ENCODE peak calls at places on chromosomes 6 and 20, in four cellular contexts. One of them, this sample, is unnamed.

GRCh38 chr6:148905111-148905870 is 158.5 kb downstream of the UST start:
- DNase-seq in H4: no peak
- DNase-seq in sciatic nerve: no peak
- DNase-seq in T follicular helper cell: no peak
- DNase-seq in this sample: no peak

GRCh38 chr6:151388997-151389639 is 2.2 kb downstream of the ZBTB2 start:
- DNase-seq in H4: no peak
- DNase-seq in T follicular helper cell: no peak
- DNase-seq in sciatic nerve: no peak
- DNase-seq in this sample: no peak

GRCh38 chr6:22024973-22025467 is 271.8 kb downstream of the PRL start:
- DNase-seq in H4: no peak
- DNase-seq in sciatic nerve: no peak
- DNase-seq in T follicular helper cell: no peak
- DNase-seq in this sample: no peak

GRCh38 chr6:39841291-39841690 is 49.1 kb downstream of the DAAM2 start:
- DNase-seq in H4: no peak
- DNase-seq in T follicular helper cell: no peak
- DNase-seq in sciatic nerve: no peak
- DNase-seq in this sample: no peak

GRCh38 chr20:353166-353565 is 6.3 kb downstream of the NRSN2 start:
- DNase-seq in H4: no peak
- DNase-seq in T follicular helper cell: no peak
- DNase-seq in sciatic nerve: no peak
- DNase-seq in this sample: no peak

GRCh38 chr6:20838113-20838512 is 303.9 kb downstream of the CDKAL1 start:
- DNase-seq in T follicular helper cell: no peak
- DNase-seq in sciatic nerve: no peak
- DNase-seq in H4: no peak
- DNase-seq in this sample: no peak

GRCh38 chr20:4607287-4607713 is 114.4 kb upstream of the PRND start:
- DNase-seq in sciatic nerve: no peak
- DNase-seq in H4: peak; percentile 54
- DNase-seq in T follicular helper cell: peak; percentile 34
- DNase-seq in this sample: no peak

GRCh38 chr20:11905460-11906150 is 12.1 kb upstream of the BTBD3 start:
- DNase-seq in sciatic nerve: no peak
- DNase-seq in T follicular helper cell: no peak
- DNase-seq in H4: no peak
- DNase-seq in this sample: no peak

GRCh38 chr6:42448391-42448790 is 3.3 kb downstream of the TRERF1 start:
- DNase-seq in H4: no peak
- DNase-seq in sciatic nerve: no peak
- DNase-seq in T follicular helper cell: no peak
- DNase-seq in this sample: no peak

GRCh38 chr20:58880441-58880840 is 27.9 kb downstream of the GNAS start:
- DNase-seq in sciatic nerve: no peak
- DNase-seq in H4: no peak
- DNase-seq in T follicular helper cell: no peak
- DNase-seq in this sample: no peak

GRCh38 chr6:98039876-98040605 is 757.0 kb upstream of the MMS22L start:
- DNase-seq in H4: peak; percentile 29
- DNase-seq in sciatic nerve: no peak
- DNase-seq in T follicular helper cell: no peak
- DNase-seq in this sample: no peak

GRCh38 chr6:8558953-8559352 is 123.6 kb upstream of the SLC35B3 start:
- DNase-seq in sciatic nerve: no peak
- DNase-seq in H4: no peak
- DNase-seq in T follicular helper cell: no peak
- DNase-seq in this sample: no peak

GRCh38 chr6:163341671-163342070 is 72.8 kb upstream of the QKI start:
- DNase-seq in sciatic nerve: no peak
- DNase-seq in T follicular helper cell: no peak
- DNase-seq in H4: no peak
- DNase-seq in this sample: no peak

GRCh38 chr20:61436674-61437279 is 184.7 kb downstream of the CDH4 start:
- DNase-seq in sciatic nerve: peak; percentile 52
- DNase-seq in T follicular helper cell: no peak
- DNase-seq in H4: peak; percentile 76
- DNase-seq in this sample: no peak

GRCh38 chr20:34544109-34544793 is 14.3 kb upstream of the MAP1LC3A start:
- DNase-seq in T follicular helper cell: no peak
- DNase-seq in sciatic nerve: no peak
- DNase-seq in H4: no peak
- DNase-seq in this sample: no peak

GRCh38 chr6:92043782-92044181 is 1375.6 kb downstream of the EPHA7 start:
- DNase-seq in H4: no peak
- DNase-seq in sciatic nerve: no peak
- DNase-seq in T follicular helper cell: no peak
- DNase-seq in this sample: no peak

GRCh38 chr6:104784884-104785283 is 74.8 kb downstream of the HACE1 start:
- DNase-seq in T follicular helper cell: no peak
- DNase-seq in H4: no peak
- DNase-seq in sciatic nerve: no peak
- DNase-seq in this sample: no peak

GRCh38 chr6:170018422-170019258 is 267.2 kb downstream of the ERMARD start:
- DNase-seq in H4: no peak
- DNase-seq in sciatic nerve: peak; percentile 31
- DNase-seq in T follicular helper cell: no peak
- DNase-seq in this sample: no peak